ENCODE peak calls at places on chromosomes 12 and 14, in five cellular contexts. One of them, this sample, is unnamed.

GRCh38 chr14:100726812-100727564 is at the start of gene DLK1:
- DNase-seq in psoas muscle: peak; percentile 35
- DNase-seq in GM12865: no peak
- DNase-seq in bronchial epithelial cell: no peak
- DNase-seq in stomach: no peak
- DNase-seq in this sample: no peak

GRCh38 chr12:47534695-47535094 is 171.1 kb downstream of the RPAP3 start:
- DNase-seq in stomach: no peak
- DNase-seq in psoas muscle: no peak
- DNase-seq in GM12865: no peak
- DNase-seq in bronchial epithelial cell: peak; percentile 13
- DNase-seq in this sample: no peak

GRCh38 chr14:101781240-101782061 is 19.9 kb downstream of the PPP2R5C start:
- DNase-seq in GM12865: no peak
- DNase-seq in psoas muscle: no peak
- DNase-seq in bronchial epithelial cell: no peak
- DNase-seq in stomach: no peak
- DNase-seq in this sample: no peak

GRCh38 chr12:110175201-110175600 is 51.0 kb downstream of the IFT81 start:
- DNase-seq in bronchial epithelial cell: no peak
- DNase-seq in GM12865: no peak
- DNase-seq in stomach: no peak
- DNase-seq in psoas muscle: no peak
- DNase-seq in this sample: no peak

GRCh38 chr12:64656429-64656828 is 46.1 kb downstream of the RASSF3 start:
- DNase-seq in GM12865: no peak
- DNase-seq in psoas muscle: no peak
- DNase-seq in bronchial epithelial cell: no peak
- DNase-seq in stomach: peak; percentile 51
- DNase-seq in this sample: no peak

GRCh38 chr14:57266060-57266459 is 2.6 kb downstream of the EXOC5 start:
- DNase-seq in stomach: no peak
- DNase-seq in bronchial epithelial cell: no peak
- DNase-seq in GM12865: no peak
- DNase-seq in psoas muscle: no peak
- DNase-seq in this sample: no peak

GRCh38 chr12:123305160-123305559 is 33.5 kb upstream of the CDK2AP1 start:
- DNase-seq in bronchial epithelial cell: no peak
- DNase-seq in GM12865: no peak
- DNase-seq in stomach: no peak
- DNase-seq in psoas muscle: no peak
- DNase-seq in this sample: no peak

GRCh38 chr14:89926709-89927108 is 27.8 kb downstream of the EFCAB11 start:
- DNase-seq in psoas muscle: no peak
- DNase-seq in GM12865: no peak
- DNase-seq in stomach: no peak
- DNase-seq in bronchial epithelial cell: peak; percentile 72
- DNase-seq in this sample: no peak

GRCh38 chr12:28899951-28900350 is 249.1 kb upstream of the FAR2 start:
- DNase-seq in bronchial epithelial cell: peak; percentile 95
- DNase-seq in GM12865: no peak
- DNase-seq in stomach: no peak
- DNase-seq in psoas muscle: no peak
- DNase-seq in this sample: no peak

GRCh38 chr12:53195516-53196420 is 11.3 kb downstream of the ITGB7 start:
- DNase-seq in bronchial epithelial cell: peak; percentile 35
- DNase-seq in psoas muscle: no peak
- DNase-seq in stomach: no peak
- DNase-seq in GM12865: no peak
- DNase-seq in this sample: no peak

GRCh38 chr14:94389731-94390371 is 1.4 kb upstream of the SERPINA1 start:
- DNase-seq in GM12865: no peak
- DNase-seq in psoas muscle: no peak
- DNase-seq in bronchial epithelial cell: no peak
- DNase-seq in stomach: no peak
- DNase-seq in this sample: no peak
- H3K4me3 ChIP-seq in GM12865: no peak overlapping the region
- H3K4me3 ChIP-seq in psoas muscle: no peak overlapping the region
- H3K4me3 ChIP-seq in bronchial epithelial cell: no peak overlapping the region
- H3K4me3 ChIP-seq in stomach: no peak overlapping the region
- H3K4me3 ChIP-seq in this sample: peak overlapping the region; percentile 39

GRCh38 chr14:105069887-105070759 is 4.9 kb upstream of the GPR132 start:
- DNase-seq in psoas muscle: peak; percentile 61
- DNase-seq in stomach: no peak
- DNase-seq in bronchial epithelial cell: no peak
- DNase-seq in GM12865: peak; percentile 96
- DNase-seq in this sample: peak; percentile 93
- H3K4me3 ChIP-seq in psoas muscle: no peak overlapping the region
- H3K4me3 ChIP-seq in stomach: no peak overlapping the region
- H3K4me3 ChIP-seq in bronchial epithelial cell: no peak overlapping the region
- H3K4me3 ChIP-seq in GM12865: peak overlapping the region; percentile 57
- H3K4me3 ChIP-seq in this sample: no peak overlapping the region

DNA sequence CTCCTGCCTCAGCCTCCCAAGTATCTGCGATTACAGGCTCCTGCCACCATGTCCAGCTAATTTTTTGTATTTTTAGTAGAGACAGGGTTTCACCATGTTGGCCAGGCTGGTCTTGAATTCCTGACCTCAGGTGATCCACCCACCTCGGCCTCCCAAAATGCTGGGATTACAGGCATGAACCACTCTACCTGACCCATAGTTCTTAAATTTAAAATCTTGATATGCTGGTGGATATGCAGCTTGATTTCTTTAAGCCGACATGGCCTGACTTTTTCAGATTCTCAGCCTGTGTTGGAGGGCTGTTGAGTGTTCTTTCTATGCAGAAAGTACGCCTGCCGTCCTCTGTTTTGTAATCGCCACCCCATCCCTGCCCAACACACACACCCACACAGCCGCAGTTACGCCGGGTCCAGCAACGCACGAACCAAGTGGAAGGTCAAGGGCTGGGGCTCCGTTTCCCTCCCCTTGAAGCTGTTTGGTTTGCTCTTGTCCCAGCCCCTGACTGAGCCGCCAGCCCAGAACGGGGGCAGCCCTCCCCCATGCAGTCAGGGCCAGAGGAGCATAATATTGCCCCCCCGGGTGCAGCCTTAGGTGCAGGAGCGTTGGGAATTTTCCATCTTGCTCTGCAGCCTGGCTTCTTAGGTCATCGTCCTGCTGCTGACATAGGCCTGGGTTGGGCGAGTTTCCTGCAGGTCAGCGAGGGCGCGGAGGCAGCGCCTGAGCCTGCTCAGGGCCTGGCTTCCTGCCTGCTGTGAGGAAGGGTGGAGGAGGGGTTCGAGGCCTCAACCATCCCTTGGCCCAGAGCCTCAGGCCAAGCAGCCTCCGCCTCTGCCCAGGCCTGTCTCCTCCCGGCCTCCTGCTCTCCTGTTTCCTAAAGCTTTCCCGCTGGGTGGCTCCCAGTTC is 44.2 kb downstream of the PSMA6 start:
- DNase-seq in bronchial epithelial cell: peak; percentile 96
- DNase-seq in GM12865: no peak
- DNase-seq in psoas muscle: peak; percentile 94
- DNase-seq in stomach: peak; percentile 94
- DNase-seq in this sample: no peak
- H3K4me3 ChIP-seq in bronchial epithelial cell: no peak overlapping the region
- H3K4me3 ChIP-seq in GM12865: no peak overlapping the region
- H3K4me3 ChIP-seq in psoas muscle: peak overlapping the region; percentile 15
- H3K4me3 ChIP-seq in stomach: no peak overlapping the region
- H3K4me3 ChIP-seq in this sample: no peak overlapping the region

DNA sequence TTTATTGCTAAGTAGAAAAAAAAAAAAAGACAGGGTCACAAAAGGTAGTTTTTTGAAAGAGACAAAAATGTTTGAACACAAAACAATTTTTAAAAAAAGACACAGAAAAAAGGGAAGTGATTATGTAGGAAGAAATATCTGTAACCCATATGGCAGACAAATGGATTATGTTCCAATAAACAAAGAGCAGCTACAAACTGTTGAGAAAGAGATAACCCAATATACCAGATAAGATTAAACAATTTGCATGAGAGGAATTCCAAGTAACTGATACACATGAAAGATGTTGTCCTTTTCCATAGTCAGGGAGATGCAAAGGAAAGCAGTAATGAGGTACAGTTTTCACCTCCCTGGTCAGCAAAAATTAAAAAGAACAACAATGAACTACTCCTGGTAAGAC is 44.9 kb downstream of the PTPRR start:
- DNase-seq in bronchial epithelial cell: no peak
- DNase-seq in psoas muscle: no peak
- DNase-seq in GM12865: no peak
- DNase-seq in stomach: no peak
- DNase-seq in this sample: no peak
- H3K4me3 ChIP-seq in bronchial epithelial cell: no peak overlapping the region
- H3K4me3 ChIP-seq in psoas muscle: no peak overlapping the region
- H3K4me3 ChIP-seq in GM12865: no peak overlapping the region
- H3K4me3 ChIP-seq in stomach: no peak overlapping the region
- H3K4me3 ChIP-seq in this sample: no peak overlapping the region

GRCh38 chr14:68449565-68450295 is 343.1 kb downstream of the ZFP36L1 start:
- DNase-seq in stomach: no peak
- DNase-seq in GM12865: peak; percentile 23
- DNase-seq in psoas muscle: no peak
- DNase-seq in bronchial epithelial cell: no peak
- DNase-seq in this sample: no peak

GRCh38 chr14:68447581-68448281 is 345.1 kb downstream of the ZFP36L1 start:
- DNase-seq in bronchial epithelial cell: no peak
- DNase-seq in GM12865: no peak
- DNase-seq in stomach: no peak
- DNase-seq in psoas muscle: no peak
- DNase-seq in this sample: no peak

GRCh38 chr14:68448379-68448778 is 344.5 kb downstream of the ZFP36L1 start:
- DNase-seq in psoas muscle: no peak
- DNase-seq in GM12865: no peak
- DNase-seq in stomach: no peak
- DNase-seq in bronchial epithelial cell: no peak
- DNase-seq in this sample: no peak

GRCh38 chr14:68450391-68451120 is 342.3 kb downstream of the ZFP36L1 start:
- DNase-seq in bronchial epithelial cell: no peak
- DNase-seq in GM12865: no peak
- DNase-seq in psoas muscle: no peak
- DNase-seq in stomach: no peak
- DNase-seq in this sample: no peak

GRCh38 chr14:68451676-68452387 is 341.0 kb downstream of the ZFP36L1 start:
- DNase-seq in psoas muscle: peak; percentile 36
- DNase-seq in GM12865: peak; percentile 20
- DNase-seq in stomach: no peak
- DNase-seq in bronchial epithelial cell: no peak
- DNase-seq in this sample: no peak
- H3K4me3 ChIP-seq in psoas muscle: no peak overlapping the region
- H3K4me3 ChIP-seq in GM12865: no peak overlapping the region
- H3K4me3 ChIP-seq in stomach: no peak overlapping the region
- H3K4me3 ChIP-seq in bronchial epithelial cell: no peak overlapping the region
- H3K4me3 ChIP-seq in this sample: no peak overlapping the region

GRCh38 chr12:1925125-1925963 is 6.9 kb upstream of the CACNA2D4 start:
- DNase-seq in bronchial epithelial cell: no peak
- DNase-seq in stomach: peak; percentile 22
- DNase-seq in GM12865: no peak
- DNase-seq in psoas muscle: no peak
- DNase-seq in this sample: no peak
- H3K4me3 ChIP-seq in bronchial epithelial cell: no peak overlapping the region
- H3K4me3 ChIP-seq in stomach: no peak overlapping the region
- H3K4me3 ChIP-seq in GM12865: no peak overlapping the region
- H3K4me3 ChIP-seq in psoas muscle: no peak overlapping the region
- H3K4me3 ChIP-seq in this sample: no peak overlapping the region

GRCh38 chr12:69534389-69534822 is 50.9 kb upstream of the CCT2 start:
- DNase-seq in psoas muscle: peak; percentile 39
- DNase-seq in bronchial epithelial cell: peak; percentile 99
- DNase-seq in GM12865: peak; percentile 57
- DNase-seq in stomach: no peak
- DNase-seq in this sample: no peak
- H3K4me3 ChIP-seq in psoas muscle: no peak overlapping the region
- H3K4me3 ChIP-seq in bronchial epithelial cell: no peak overlapping the region
- H3K4me3 ChIP-seq in GM12865: no peak overlapping the region
- H3K4me3 ChIP-seq in stomach: no peak overlapping the region
- H3K4me3 ChIP-seq in this sample: no peak overlapping the region